ENCODE peak calls at places on chromosomes 1 and 21, in four cellular contexts. E is tibial nerve, G is transverse colon, X is heart left ventricle. O is an unnamed sample.

GRCh38 chr1:25565188-25565591 is 21.8 kb downstream of the LDLRAP1 start:
- DNase-seq in E (no peak), G (no peak), X (no peak), O (no peak)

GRCh38 chr1:38778521-38778920 is 81.1 kb downstream of the RRAGC start:
- DNase-seq in E (no peak), G (no peak), X (no peak), O (no peak)

GRCh38 chr21:46111857-46112730 is 14.2 kb downstream of the COL6A2 start:
- DNase-seq in E (peak), G (peak), X (peak), O (no peak)

GRCh38 chr1:21605012-21605715 is 64.0 kb downstream of the RAP1GAP start:
- DNase-seq in E (no peak), G (no peak), X (no peak), O (no peak)

GRCh38 chr1:119653839-119654170 is 5.7 kb upstream of the ZNF697 start:
- DNase-seq in E (no peak), G (no peak), X (no peak), O (no peak)

GRCh38 chr1:54487571-54488050 is 60.4 kb upstream of the ACOT11 start:
- DNase-seq in E (no peak), G (no peak), X (peak), O (no peak)

GRCh38 chr1:208103821-208104513 is 140.2 kb downstream of the PLXNA2 start:
- DNase-seq in E (no peak), G (no peak), X (no peak), O (no peak)

GRCh38 chr1:76764638-76765572 is 102.4 kb upstream of the ST6GALNAC5 start:
- DNase-seq in E (no peak), G (no peak), X (peak), O (no peak)

GRCh38 chr1:151847867-151848596 is 5.5 kb downstream of the THEM5 start:
- DNase-seq in E (no peak), G (no peak), X (no peak), O (no peak)

GRCh38 chr21:43262427-43262826 is 93.6 kb downstream of the CRYAA start:
- DNase-seq in E (no peak), G (no peak), X (peak), O (no peak)

GRCh38 chr1:161220002-161220401 is 3.4 kb downstream of the APOA2 start:
- DNase-seq in E (no peak), G (no peak), X (no peak), O (no peak)
- TF ChIP-seq POLR2A in E (no peak), G (no peak), X (no peak), O (no peak)

DNA sequence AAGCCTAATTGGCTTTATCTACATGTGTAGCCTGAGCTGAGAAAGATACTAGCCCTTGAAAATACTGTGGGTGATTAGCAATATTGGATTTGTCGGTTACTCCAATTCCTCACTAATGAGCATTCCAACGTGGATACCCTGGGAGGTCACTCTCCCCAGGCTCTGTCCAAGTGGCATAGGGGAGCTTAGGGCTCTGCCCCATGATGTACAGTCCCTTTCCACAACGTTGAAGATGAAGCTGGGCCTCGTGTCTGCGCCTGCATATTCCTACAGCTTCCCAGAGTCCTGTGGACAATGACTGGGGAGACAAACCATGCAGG is 2.6 kb downstream of the RCC1 start:
- DNase-seq in E (no peak), G (no peak), X (no peak), O (no peak)
- TF ChIP-seq POLR2A in E (no peak), G (no peak), X (no peak), O (peak)

GRCh38 chr1:42681771-42682483 is at the start of gene YBX1:
- DNase-seq in E (peak), G (peak), X (peak), O (peak)
- TF ChIP-seq POLR2A in E (peak), G (peak), X (no peak), O (peak)

GRCh38 chr1:235070819-235071218 is 57.8 kb downstream of the TOMM20 start:
- DNase-seq in E (no peak), G (no peak), X (no peak), O (no peak)

GRCh38 chr1:235068155-235069121 is 60.2 kb downstream of the TOMM20 start:
- DNase-seq in E (no peak), G (no peak), X (no peak), O (no peak)

GRCh38 chr1:235069171-235069570 is 59.5 kb downstream of the TOMM20 start:
- DNase-seq in E (no peak), G (no peak), X (no peak), O (no peak)

GRCh38 chr1:235069577-235070563 is 58.8 kb downstream of the TOMM20 start:
- DNase-seq in E (peak), G (peak), X (peak), O (no peak)

DNA sequence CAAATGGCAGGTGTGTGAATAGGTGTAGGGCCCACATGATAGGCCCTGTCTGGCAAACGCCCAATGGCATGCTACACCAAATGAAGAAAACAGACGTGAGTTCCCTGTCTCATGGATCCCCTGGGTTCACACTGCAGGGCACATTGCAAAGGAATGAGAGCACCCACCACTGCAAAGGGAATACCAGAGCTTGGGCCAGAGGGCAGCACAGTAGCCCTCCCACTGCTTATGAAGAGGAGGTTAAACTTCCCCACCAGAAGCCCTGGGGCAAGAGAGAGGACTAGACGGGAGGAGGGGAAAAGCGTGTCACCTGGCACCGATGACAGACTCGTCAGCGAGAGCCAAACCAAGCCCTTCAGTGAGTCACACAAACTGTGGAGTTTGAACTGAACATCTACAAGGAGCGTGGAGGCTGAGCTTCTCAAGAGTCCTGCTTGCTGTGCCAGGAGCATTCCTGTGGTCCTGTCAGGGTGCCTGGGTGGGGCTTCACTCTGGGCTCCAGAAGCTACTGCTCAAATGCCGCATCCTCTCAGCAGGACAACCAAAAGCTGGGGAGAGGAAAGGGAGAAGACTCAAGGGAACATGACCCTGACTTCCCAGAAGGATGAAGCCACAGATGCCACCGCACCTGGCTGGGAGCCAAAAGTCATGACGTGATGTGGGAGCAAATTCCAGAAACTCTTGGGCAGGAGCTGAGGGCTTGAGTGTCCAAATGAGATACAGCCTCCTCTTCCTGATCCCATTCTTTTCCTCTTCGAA is 61.1 kb downstream of the TOMM20 start:
- DNase-seq in E (peak), G (peak), X (peak), O (no peak)
- TF ChIP-seq POLR2A in E (no peak), G (peak), X (no peak), O (no peak)

GRCh38 chr1:10559386-10559785 is 84.6 kb downstream of the PEX14 start:
- DNase-seq in E (no peak), G (no peak), X (no peak), O (no peak)

GRCh38 chr1:10556430-10557005 is 81.8 kb downstream of the PEX14 start:
- DNase-seq in E (no peak), G (no peak), X (no peak), O (no peak)

GRCh38 chr1:10561497-10561896 is 86.7 kb downstream of the PEX14 start:
- DNase-seq in E (no peak), G (no peak), X (no peak), O (no peak)

GRCh38 chr1:10555635-10556429 is 81.1 kb downstream of the PEX14 start:
- DNase-seq in E (no peak), G (no peak), X (no peak), O (no peak)

GRCh38 chr1:10557714-10558113 is 83.0 kb downstream of the PEX14 start:
- DNase-seq in E (no peak), G (no peak), X (no peak), O (no peak)
- TF ChIP-seq POLR2A in E (no peak), G (no peak), X (no peak), O (no peak)

DNA sequence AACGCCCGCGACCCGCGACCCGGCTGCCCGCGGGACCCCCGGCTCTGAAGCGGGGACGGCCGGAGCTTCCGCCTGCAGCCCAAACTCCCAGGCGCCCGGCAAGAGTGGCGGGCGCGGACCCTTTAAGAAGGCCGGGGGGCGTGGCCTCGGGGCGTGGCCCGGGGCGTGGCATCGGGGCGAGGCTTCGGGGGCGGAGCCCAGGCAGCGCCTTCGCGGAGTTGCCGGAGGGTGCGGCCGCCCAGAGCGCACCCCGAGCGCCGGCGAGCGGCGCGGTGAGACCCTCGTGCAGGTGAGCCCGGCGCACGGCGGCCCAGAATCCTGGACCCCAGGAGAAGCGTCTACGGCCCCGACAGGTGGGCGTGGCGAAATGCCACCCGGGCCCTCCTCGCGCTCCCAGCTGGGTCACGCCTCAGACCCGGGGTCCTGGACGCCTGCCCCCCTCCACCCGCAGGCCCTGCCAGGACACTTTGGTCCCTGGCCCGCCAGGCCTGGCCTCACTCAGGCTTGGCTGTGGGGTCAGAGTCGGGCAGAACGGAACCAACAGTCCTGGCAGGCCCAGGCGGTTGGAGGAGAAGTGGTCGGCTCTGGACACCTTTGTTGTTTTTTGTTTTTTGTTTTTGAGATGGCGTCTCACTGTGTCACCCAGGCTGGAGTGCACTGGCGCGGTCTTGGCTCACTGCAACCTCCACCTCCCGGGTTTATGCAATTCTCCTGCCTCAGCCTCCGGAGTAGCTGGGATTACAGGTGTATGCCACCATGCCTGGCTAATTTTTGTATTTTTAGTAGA is 14.4 kb downstream of the RNF223 start:
- DNase-seq in E (peak), G (peak), X (peak), O (peak)
- TF ChIP-seq POLR2A in E (no peak), G (no peak), X (no peak), O (no peak)

DNA sequence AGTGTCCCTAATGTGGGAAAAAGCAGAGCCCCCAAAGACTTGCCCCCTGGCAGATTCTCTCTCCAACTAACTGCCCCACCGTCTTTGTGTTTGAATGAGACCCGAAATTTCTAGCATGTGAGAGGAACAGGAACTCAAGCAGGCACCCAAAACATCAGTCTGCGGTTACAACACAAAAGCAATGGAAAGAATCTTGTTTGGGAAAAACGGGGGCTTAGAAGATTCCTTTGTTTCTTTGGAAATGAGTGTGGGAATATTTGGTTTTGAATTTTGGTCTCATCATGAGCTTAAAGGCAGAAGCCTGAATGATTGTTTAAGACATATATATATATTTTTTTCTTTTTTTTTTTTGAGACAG is 188.9 kb upstream of the TMEM51 start:
- DNase-seq in E (no peak), G (no peak), X (no peak), O (no peak)
- TF ChIP-seq POLR2A in E (no peak), G (no peak), X (no peak), O (no peak)

GRCh38 chr1:154974808-154975408 is 427 bp downstream of the CKS1B start:
- DNase-seq in E (peak), G (peak), X (peak), O (peak)

GRCh38 chr1:154973344-154974085 is 966 bp upstream of the CKS1B start:
- DNase-seq in E (peak), G (peak), X (peak), O (peak)

GRCh38 chr1:154972517-154973343 is 1.8 kb upstream of the CKS1B start:
- DNase-seq in E (no peak), G (peak), X (no peak), O (no peak)

GRCh38 chr1:154975409-154976205 is 1.1 kb downstream of the CKS1B start:
- DNase-seq in E (peak), G (peak), X (peak), O (peak)

GRCh38 chr1:154974086-154974807 is at the start of gene CKS1B:
- DNase-seq in E (peak), G (peak), X (peak), O (peak)
- TF ChIP-seq POLR2A in E (peak), G (peak), X (no peak), O (peak)

GRCh38 chr1:51519857-51520699 is 1.0 kb upstream of the EPS15 start:
- DNase-seq in E (no peak), G (no peak), X (no peak), O (peak)

GRCh38 chr1:51518033-51518729 is 885 bp downstream of the EPS15 start:
- DNase-seq in E (no peak), G (peak), X (peak), O (peak)

GRCh38 chr1:51518730-51519047 is 377 bp downstream of the EPS15 start:
- DNase-seq in E (no peak), G (peak), X (peak), O (peak)

GRCh38 chr1:51520700-51521248 is 1.7 kb upstream of the EPS15 start:
- DNase-seq in E (no peak), G (no peak), X (no peak), O (peak)

GRCh38 chr1:51519048-51519856 is at the start of gene EPS15:
- DNase-seq in E (peak), G (peak), X (peak), O (peak)
- TF ChIP-seq POLR2A in E (peak), G (peak), X (no peak), O (peak)

DNA sequence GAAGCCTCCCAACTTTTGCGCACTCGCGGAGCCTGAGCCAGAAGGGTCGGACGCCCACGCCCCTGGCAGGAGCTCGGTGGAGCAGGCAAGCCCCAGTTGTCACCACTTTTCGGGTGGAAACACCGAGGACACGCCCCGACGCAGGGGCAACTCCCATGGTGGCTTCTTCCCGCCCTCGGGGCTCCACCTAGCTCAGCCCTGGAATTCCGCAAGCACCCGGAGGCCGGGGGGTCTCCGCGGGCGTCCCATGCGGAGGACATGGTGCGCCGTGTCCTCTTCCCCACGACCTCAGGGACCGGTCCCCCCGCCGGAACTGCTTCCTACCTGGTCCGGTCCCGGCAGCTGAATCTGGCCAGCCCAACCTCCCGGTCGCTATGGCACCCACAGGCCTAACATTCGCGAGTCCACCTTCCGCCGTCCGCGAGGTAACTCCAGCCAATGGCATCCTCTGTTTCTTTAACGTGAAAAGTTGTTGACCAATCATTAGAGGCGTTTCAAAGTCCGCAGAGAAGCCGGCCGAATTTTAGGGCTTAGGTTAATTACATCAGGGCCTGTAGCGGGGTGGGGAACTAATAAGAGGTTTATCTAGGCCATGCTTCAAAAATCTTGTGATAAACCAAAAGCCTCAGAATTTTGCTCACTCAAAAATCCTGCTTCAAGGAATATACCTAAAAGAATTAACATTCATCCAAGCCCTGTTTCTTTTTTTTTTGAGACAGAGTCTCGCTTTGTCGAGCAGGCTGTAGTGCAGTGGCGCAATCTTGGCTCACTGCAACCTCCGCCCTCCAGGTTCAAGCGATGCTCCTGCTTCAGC is at the start of gene STPG1:
- DNase-seq in E (peak), G (peak), X (peak), O (peak)
- TF ChIP-seq POLR2A in E (no peak), G (peak), X (no peak), O (peak)